ENCODE peak calls at places on chromosomes 2 and 18, in four cellular contexts. B is GM12878, I is HepG2, Z is H1. K is an unnamed sample.

GRCh38 chr2:122172812-122173211 is 417.4 kb downstream of the TSN start:
- DNase-seq in B (no peak), I (no peak), Z (no peak), K (no peak)

GRCh38 chr2:71716697-71717624 is 263.6 kb downstream of the DYSF start:
- DNase-seq in B (no peak), I (peak; percentile 78), Z (no peak), K (no peak)

GRCh38 chr18:25229858-25230257 is 122.1 kb downstream of the ZNF521 start:
- DNase-seq in B (no peak), I (no peak), Z (no peak), K (no peak)

GRCh38 chr2:129006135-129006885 is 687.6 kb upstream of the HS6ST1 start:
- DNase-seq in B (no peak), I (no peak), Z (no peak), K (no peak)

GRCh38 chr18:49500136-49500921 is 13.3 kb upstream of the C18orf32 start:
- DNase-seq in B (no peak), I (no peak), Z (no peak), K (no peak)

GRCh38 chr2:58432491-58433166 is 191.5 kb upstream of the FANCL start:
- DNase-seq in B (no peak), I (no peak), Z (no peak), K (no peak)

GRCh38 chr18:27377251-27377650 is 192.1 kb upstream of the CHST9 start:
- DNase-seq in B (no peak), I (no peak), Z (no peak), K (no peak)

GRCh38 chr2:200353873-200354272 is 47.4 kb downstream of the SPATS2L start:
- DNase-seq in B (no peak), I (no peak), Z (no peak), K (no peak)

GRCh38 chr2:162908567-162908966 is 70.0 kb upstream of the KCNH7 start:
- DNase-seq in B (no peak), I (no peak), Z (no peak), K (no peak)

GRCh38 chr2:186294489-186294888 is 191.6 kb upstream of the ZC3H15 start:
- DNase-seq in B (no peak), I (no peak), Z (no peak), K (no peak)

GRCh38 chr2:190849774-190850173 is 30.8 kb upstream of the GLS start:
- DNase-seq in B (no peak), I (no peak), Z (no peak), K (no peak)

GRCh38 chr2:23746141-23746863 is 180.6 kb downstream of the ATAD2B start:
- DNase-seq in B (no peak), I (no peak), Z (no peak), K (no peak)

DNA sequence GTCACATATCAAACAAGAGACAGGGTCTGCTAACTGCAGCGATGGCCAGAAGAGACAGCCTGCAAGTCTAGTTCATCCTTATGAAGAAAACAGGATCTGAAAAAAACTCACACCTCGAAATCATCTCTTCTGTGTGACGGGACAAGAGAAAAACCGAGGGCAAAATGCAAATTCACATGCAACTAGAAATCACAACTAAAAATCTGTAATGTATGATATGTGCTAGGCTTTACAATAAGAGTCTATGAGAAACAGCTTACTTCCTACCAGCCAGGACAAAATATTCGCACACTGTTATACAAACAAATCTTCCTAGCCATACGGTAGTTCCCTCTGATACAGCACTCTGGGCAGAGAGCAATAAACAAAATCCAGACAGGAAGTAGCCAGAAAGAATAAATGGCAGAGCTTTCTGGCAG is 48.8 kb downstream of the ANKRD44 start:
- DNase-seq in B (peak; percentile 91), I (no peak), Z (no peak), K (peak; percentile 52)
- TF ChIP-seq MAX in B (no peak), I (no peak), Z (no peak), K (no peak)

GRCh38 chr2:109562421-109562820 is 51.3 kb downstream of the SEPTIN10 start:
- DNase-seq in B (no peak), I (peak; percentile 33), Z (no peak), K (no peak)
- TF ChIP-seq TCF12 in B (no peak), I (no peak), Z (no peak), K (no peak)

DNA sequence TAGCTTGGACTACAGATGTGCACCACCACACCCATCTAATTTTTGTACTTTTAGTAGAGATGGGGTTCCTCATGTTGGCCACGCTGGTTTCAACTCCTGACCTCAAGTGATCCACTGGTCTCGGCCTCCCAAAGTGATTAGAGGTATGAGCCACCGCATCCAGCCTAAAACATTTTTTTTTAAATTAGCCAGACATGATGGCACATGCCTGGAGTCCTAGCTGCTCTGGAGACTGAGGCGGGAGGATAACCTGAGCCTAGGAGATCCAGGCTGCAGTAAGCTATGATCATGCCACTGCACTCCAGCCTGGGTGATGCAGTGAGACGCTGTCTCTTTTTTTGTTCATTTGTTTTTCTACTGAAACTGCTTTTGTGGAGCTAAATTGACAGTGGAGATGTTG is 64.6 kb upstream of the ATG16L1 start:
- DNase-seq in B (no peak), I (no peak), Z (no peak), K (no peak)
- H3K4me2 ChIP-seq in B (no peak overlapping the region), I (no peak overlapping the region), Z (no peak overlapping the region), K (no peak overlapping the region)

DNA sequence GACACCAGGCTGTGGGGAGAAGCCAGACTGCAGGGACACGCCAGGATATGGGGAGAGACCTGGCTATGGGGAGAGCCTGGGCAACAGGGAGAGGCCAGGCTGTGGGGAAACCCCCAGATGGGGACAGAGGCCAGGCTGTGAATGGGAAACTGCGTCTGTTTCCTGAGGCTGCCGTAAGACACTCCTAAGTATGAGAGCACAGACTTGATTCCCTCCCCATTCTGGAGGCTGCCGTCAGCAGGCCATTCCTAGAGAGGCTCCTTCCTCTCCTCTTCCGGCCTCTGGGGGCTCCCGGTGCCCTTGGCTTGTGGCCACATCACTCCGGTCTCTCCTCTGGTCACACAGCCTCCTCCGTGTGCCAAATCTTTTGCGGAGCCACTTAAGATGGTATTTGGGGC is 32.3 kb downstream of the ADI1 start:
- DNase-seq in B (no peak), I (no peak), Z (no peak), K (peak; percentile 27)
- TF ChIP-seq MAX in B (no peak), I (no peak), Z (no peak), K (no peak)

DNA sequence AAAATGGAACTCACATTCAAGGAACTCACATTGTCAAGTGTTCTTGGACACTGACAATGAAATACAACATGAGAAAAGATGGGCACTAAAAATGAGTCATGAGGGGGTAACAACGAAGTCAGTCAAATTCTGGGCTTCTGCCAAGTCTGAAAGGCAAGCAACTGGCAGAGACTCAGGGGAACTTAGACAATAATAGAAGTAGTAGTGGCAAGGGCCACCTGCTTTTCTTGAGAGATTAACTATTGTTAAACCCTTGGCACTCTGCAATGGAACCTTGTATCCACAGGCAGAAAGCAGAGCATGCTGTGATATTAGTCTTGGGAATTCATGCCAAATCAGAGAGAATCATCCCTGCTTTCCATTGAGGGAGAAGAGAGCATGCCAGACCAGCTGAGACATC is 382.6 kb upstream of the CDH2 start:
- DNase-seq in B (no peak), I (no peak), Z (no peak), K (no peak)
- TF ChIP-seq TCF12 in B (no peak), I (no peak), Z (no peak), K (no peak)

DNA sequence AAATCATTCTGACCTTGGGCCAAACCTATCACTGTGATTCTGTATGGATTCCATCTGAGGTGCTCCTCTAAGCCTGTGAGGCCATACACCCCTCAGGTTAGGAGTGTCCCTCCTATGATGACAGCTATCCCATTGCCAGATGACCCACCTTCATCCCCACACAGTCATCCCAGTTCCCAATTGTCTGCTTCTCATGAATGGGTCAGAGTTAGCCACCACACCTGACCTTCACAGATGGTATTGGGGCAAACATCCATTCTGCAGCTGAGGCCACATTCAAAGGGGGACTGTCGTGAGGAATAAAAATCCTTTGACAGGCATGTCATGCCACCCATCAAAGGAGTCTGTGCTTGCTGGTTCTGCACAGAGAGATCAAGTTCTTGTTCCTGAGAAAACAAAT is 155.2 kb downstream of the AGPS start:
- DNase-seq in B (no peak), I (no peak), Z (no peak), K (no peak)
- H3K4me2 ChIP-seq in B (peak overlapping the region; percentile 12), I (no peak overlapping the region), Z (no peak overlapping the region), K (no peak overlapping the region)

GRCh38 chr2:26493631-26494030 is 15.7 kb upstream of the OTOF start:
- DNase-seq in B (no peak), I (no peak), Z (no peak), K (no peak)
- TF ChIP-seq MAX in B (no peak), I (no peak), Z (no peak), K (no peak)

DNA sequence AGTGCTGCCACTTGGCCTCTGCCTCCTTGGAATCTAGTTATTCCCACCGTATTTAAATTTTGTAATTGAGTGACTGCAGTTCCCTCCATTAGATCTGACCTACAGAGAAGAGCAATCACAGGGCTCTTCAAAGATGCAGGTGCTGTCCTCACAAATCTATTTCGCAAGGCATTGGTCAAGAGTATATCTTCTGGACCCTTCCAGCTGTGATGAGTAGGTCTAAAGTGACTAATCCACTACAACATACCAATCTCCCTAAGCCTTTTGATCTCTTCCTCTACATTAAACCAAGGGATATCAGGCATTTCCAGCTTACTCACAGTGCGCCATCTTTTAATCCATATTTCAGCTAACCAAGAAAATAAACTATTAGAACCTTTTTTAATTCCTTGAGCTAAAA is 65.1 kb upstream of the COL3A1 start:
- DNase-seq in B (no peak), I (no peak), Z (no peak), K (no peak)
- TF ChIP-seq TCF12 in B (no peak), I (no peak), Z (no peak), K (no peak)

K was measured in SK-N-SH.